ENCODE peak calls at places on chromosomes 13 and 19, in seven cellular contexts. One of them, this sample, is unnamed.

GRCh38 chr13:79171131-79172061 is 234.7 kb downstream of the RBM26 start:
- DNase-seq in transverse colon: no peak
- DNase-seq in epithelial cell of esophagus: no peak
- DNase-seq in fibroblast of pulmonary artery: no peak
- DNase-seq in AG20443: no peak
- DNase-seq in GM12892: no peak
- DNase-seq in NCI-H1048: no peak
- DNase-seq in this sample: no peak

GRCh38 chr13:24931450-24932217 is 164.3 kb upstream of the PABPC3 start:
- DNase-seq in epithelial cell of esophagus: no peak
- DNase-seq in GM12892: no peak
- DNase-seq in transverse colon: no peak
- DNase-seq in AG20443: no peak
- DNase-seq in fibroblast of pulmonary artery: no peak
- DNase-seq in NCI-H1048: no peak
- DNase-seq in this sample: no peak

GRCh38 chr13:80547885-80548284 is 207.0 kb upstream of the SPRY2 start:
- DNase-seq in AG20443: no peak
- DNase-seq in NCI-H1048: no peak
- DNase-seq in epithelial cell of esophagus: peak; percentile 4
- DNase-seq in transverse colon: no peak
- DNase-seq in GM12892: no peak
- DNase-seq in fibroblast of pulmonary artery: peak; percentile 85
- DNase-seq in this sample: no peak

GRCh38 chr19:13693933-13694332 is 70.4 kb upstream of the MRI1 start:
- DNase-seq in AG20443: no peak
- DNase-seq in GM12892: no peak
- DNase-seq in fibroblast of pulmonary artery: no peak
- DNase-seq in NCI-H1048: no peak
- DNase-seq in epithelial cell of esophagus: no peak
- DNase-seq in transverse colon: no peak
- DNase-seq in this sample: no peak

GRCh38 chr13:38086013-38086412 is 216.4 kb upstream of the TRPC4 start:
- DNase-seq in epithelial cell of esophagus: no peak
- DNase-seq in NCI-H1048: no peak
- DNase-seq in GM12892: no peak
- DNase-seq in AG20443: no peak
- DNase-seq in transverse colon: no peak
- DNase-seq in fibroblast of pulmonary artery: no peak
- DNase-seq in this sample: no peak

GRCh38 chr13:97205971-97206370 is 16.2 kb upstream of the MBNL2 start:
- DNase-seq in fibroblast of pulmonary artery: peak; percentile 63
- DNase-seq in GM12892: no peak
- DNase-seq in epithelial cell of esophagus: no peak
- DNase-seq in AG20443: peak; percentile 21
- DNase-seq in transverse colon: no peak
- DNase-seq in NCI-H1048: no peak
- DNase-seq in this sample: no peak

GRCh38 chr19:18832331-18833140 is 777 bp downstream of the UPF1 start:
- DNase-seq in transverse colon: peak; percentile 42
- DNase-seq in AG20443: peak; percentile 52
- DNase-seq in fibroblast of pulmonary artery: no peak
- DNase-seq in GM12892: peak; percentile 39
- DNase-seq in NCI-H1048: no peak
- DNase-seq in epithelial cell of esophagus: peak; percentile 28
- DNase-seq in this sample: no peak

GRCh38 chr19:20422616-20423205 is 142.9 kb downstream of the ZNF737 start:
- DNase-seq in GM12892: no peak
- DNase-seq in AG20443: no peak
- DNase-seq in fibroblast of pulmonary artery: peak; percentile 1
- DNase-seq in NCI-H1048: no peak
- DNase-seq in transverse colon: no peak
- DNase-seq in epithelial cell of esophagus: no peak
- DNase-seq in this sample: no peak

GRCh38 chr13:60397693-60398437 is 845 bp downstream of the TDRD3 start:
- DNase-seq in GM12892: no peak
- DNase-seq in NCI-H1048: no peak
- DNase-seq in epithelial cell of esophagus: peak; percentile 62
- DNase-seq in transverse colon: peak; percentile 66
- DNase-seq in AG20443: peak; percentile 70
- DNase-seq in fibroblast of pulmonary artery: peak; percentile 76
- DNase-seq in this sample: no peak

This sample was measured in keratinocyte.